ENCODE peak calls at places on chromosomes 12 and 14, in five cellular contexts. One of them, this sample, is unnamed.

GRCh38 chr14:91108941-91109611 is 4.8 kb upstream of the DGLUCY start:
- DNase-seq in CD8-positive, alpha-beta T cell: peak; percentile 31
- DNase-seq in AG09309: no peak
- DNase-seq in fibroblast of lung: no peak
- DNase-seq in stomach: peak; percentile 46
- DNase-seq in this sample: peak; percentile 52

GRCh38 chr14:72607386-72608125 is 286.3 kb downstream of the DPF3 start:
- DNase-seq in CD8-positive, alpha-beta T cell: no peak
- DNase-seq in AG09309: no peak
- DNase-seq in fibroblast of lung: peak; percentile 14
- DNase-seq in stomach: no peak
- DNase-seq in this sample: no peak

GRCh38 chr12:114238808-114239207 is 167.1 kb downstream of the TBX5 start:
- DNase-seq in CD8-positive, alpha-beta T cell: no peak
- DNase-seq in AG09309: peak; percentile 28
- DNase-seq in fibroblast of lung: peak; percentile 10
- DNase-seq in stomach: no peak
- DNase-seq in this sample: no peak

GRCh38 chr12:6263931-6264330 is 46.6 kb upstream of the PLEKHG6 start:
- DNase-seq in CD8-positive, alpha-beta T cell: no peak
- DNase-seq in AG09309: no peak
- DNase-seq in fibroblast of lung: no peak
- DNase-seq in stomach: no peak
- DNase-seq in this sample: no peak

GRCh38 chr14:21245813-21246212 is 23.4 kb downstream of the HNRNPC start:
- DNase-seq in CD8-positive, alpha-beta T cell: no peak
- DNase-seq in AG09309: no peak
- DNase-seq in fibroblast of lung: no peak
- DNase-seq in stomach: no peak
- DNase-seq in this sample: no peak

GRCh38 chr12:57093412-57094193 is 4.7 kb downstream of the NAB2 start:
- DNase-seq in CD8-positive, alpha-beta T cell: peak; percentile 64
- DNase-seq in AG09309: peak; percentile 62
- DNase-seq in fibroblast of lung: peak; percentile 85
- DNase-seq in stomach: peak; percentile 55
- DNase-seq in this sample: no peak

GRCh38 chr14:99756796-99757195 is 36.4 kb upstream of the EML1 start:
- DNase-seq in CD8-positive, alpha-beta T cell: no peak
- DNase-seq in AG09309: no peak
- DNase-seq in fibroblast of lung: no peak
- DNase-seq in stomach: no peak
- DNase-seq in this sample: no peak

GRCh38 chr12:20189767-20190166 is 178.6 kb upstream of the PDE3A start:
- DNase-seq in CD8-positive, alpha-beta T cell: no peak
- DNase-seq in AG09309: no peak
- DNase-seq in fibroblast of lung: no peak
- DNase-seq in stomach: no peak
- DNase-seq in this sample: no peak

GRCh38 chr12:108589840-108590229 is 8.0 kb downstream of the TMEM119 start:
- DNase-seq in CD8-positive, alpha-beta T cell: no peak
- DNase-seq in AG09309: no peak
- DNase-seq in fibroblast of lung: no peak
- DNase-seq in stomach: no peak
- DNase-seq in this sample: no peak

GRCh38 chr12:92928431-92928961 is 599 bp downstream of the EEA1 start:
- DNase-seq in CD8-positive, alpha-beta T cell: peak; percentile 48
- DNase-seq in AG09309: no peak
- DNase-seq in fibroblast of lung: peak; percentile 12
- DNase-seq in stomach: no peak
- DNase-seq in this sample: no peak

GRCh38 chr12:131457028-131457310 is 253.9 kb upstream of the SFSWAP start:
- DNase-seq in CD8-positive, alpha-beta T cell: no peak
- DNase-seq in AG09309: no peak
- DNase-seq in fibroblast of lung: no peak
- DNase-seq in stomach: peak; percentile 17
- DNase-seq in this sample: no peak

GRCh38 chr14:52918486-52918885 is 32.4 kb downstream of the FERMT2 start:
- DNase-seq in CD8-positive, alpha-beta T cell: peak; percentile 14
- DNase-seq in AG09309: no peak
- DNase-seq in fibroblast of lung: peak; percentile 49
- DNase-seq in stomach: no peak
- DNase-seq in this sample: no peak

GRCh38 chr14:71620401-71620800 is 311.8 kb upstream of the RGS6 start:
- DNase-seq in CD8-positive, alpha-beta T cell: no peak
- DNase-seq in AG09309: no peak
- DNase-seq in fibroblast of lung: no peak
- DNase-seq in stomach: no peak
- DNase-seq in this sample: no peak

GRCh38 chr14:21525995-21526671 is at the start of gene SALL2:
- DNase-seq in CD8-positive, alpha-beta T cell: peak; percentile 63
- DNase-seq in AG09309: no peak
- DNase-seq in fibroblast of lung: peak; percentile 61
- DNase-seq in stomach: peak; percentile 72
- DNase-seq in this sample: no peak

GRCh38 chr12:31466768-31467167 is 124.2 kb downstream of the DENND5B start:
- DNase-seq in CD8-positive, alpha-beta T cell: no peak
- DNase-seq in AG09309: no peak
- DNase-seq in fibroblast of lung: no peak
- DNase-seq in stomach: no peak
- DNase-seq in this sample: no peak

GRCh38 chr12:105986779-105987686 is 151.7 kb downstream of the NUAK1 start:
- DNase-seq in CD8-positive, alpha-beta T cell: no peak
- DNase-seq in AG09309: peak; percentile 97
- DNase-seq in fibroblast of lung: peak; percentile 53
- DNase-seq in stomach: no peak
- DNase-seq in this sample: no peak

GRCh38 chr14:75832621-75833297 is 149.0 kb downstream of the TGFB3 start:
- DNase-seq in CD8-positive, alpha-beta T cell: no peak
- DNase-seq in AG09309: peak; percentile 52
- DNase-seq in fibroblast of lung: peak; percentile 57
- DNase-seq in stomach: peak; percentile 58
- DNase-seq in this sample: no peak

GRCh38 chr12:50145439-50145838 is 21.7 kb downstream of the CERS5 start:
- DNase-seq in CD8-positive, alpha-beta T cell: no peak
- DNase-seq in AG09309: no peak
- DNase-seq in fibroblast of lung: no peak
- DNase-seq in stomach: no peak
- DNase-seq in this sample: no peak

DNA sequence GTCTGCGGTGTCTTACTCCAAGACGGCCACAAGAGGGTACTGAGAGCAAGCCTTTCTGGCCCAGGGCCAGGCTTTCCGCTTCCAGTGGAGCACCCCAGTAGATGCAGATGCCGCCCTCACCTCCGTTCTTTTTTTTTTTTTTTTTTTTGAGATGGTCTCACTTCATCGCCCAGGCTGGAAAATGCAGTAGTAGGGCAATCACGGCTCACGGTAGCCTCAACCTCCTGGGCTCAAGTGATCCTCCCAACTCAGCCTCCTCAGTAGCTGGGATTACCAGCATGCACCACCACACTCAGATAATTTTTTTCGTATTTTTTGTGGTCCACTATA is 5.6 kb upstream of the LBHD2 start:
- DNase-seq in CD8-positive, alpha-beta T cell: peak; percentile 73
- DNase-seq in AG09309: peak; percentile 37
- DNase-seq in fibroblast of lung: peak; percentile 79
- DNase-seq in stomach: peak; percentile 90
- DNase-seq in this sample: peak; percentile 47
- TF ChIP-seq CTCF in CD8-positive, alpha-beta T cell: peak; percentile 21
- TF ChIP-seq CTCF in AG09309: peak; percentile 82
- TF ChIP-seq CTCF in fibroblast of lung: peak; percentile 84
- TF ChIP-seq CTCF in stomach: peak; percentile 71
- TF ChIP-seq CTCF in this sample: peak; percentile 74

GRCh38 chr12:18753481-18754117 is 15.7 kb downstream of the CAPZA3 start:
- DNase-seq in CD8-positive, alpha-beta T cell: no peak
- DNase-seq in AG09309: no peak
- DNase-seq in fibroblast of lung: peak; percentile 44
- DNase-seq in stomach: no peak
- DNase-seq in this sample: no peak
- H3K4me3 ChIP-seq in CD8-positive, alpha-beta T cell: no peak overlapping the region
- H3K4me3 ChIP-seq in AG09309: no peak overlapping the region
- H3K4me3 ChIP-seq in fibroblast of lung: no peak overlapping the region
- H3K4me3 ChIP-seq in stomach: peak overlapping the region; percentile 9
- H3K4me3 ChIP-seq in this sample: no peak overlapping the region

GRCh38 chr12:121441555-121441954 is 41.6 kb downstream of the RNF34 start:
- DNase-seq in CD8-positive, alpha-beta T cell: no peak
- DNase-seq in AG09309: no peak
- DNase-seq in fibroblast of lung: no peak
- DNase-seq in stomach: peak; percentile 57
- DNase-seq in this sample: no peak
- TF ChIP-seq CTCF in CD8-positive, alpha-beta T cell: no peak
- TF ChIP-seq CTCF in AG09309: peak; percentile 11
- TF ChIP-seq CTCF in fibroblast of lung: no peak
- TF ChIP-seq CTCF in stomach: no peak
- TF ChIP-seq CTCF in this sample: peak; percentile 32

DNA sequence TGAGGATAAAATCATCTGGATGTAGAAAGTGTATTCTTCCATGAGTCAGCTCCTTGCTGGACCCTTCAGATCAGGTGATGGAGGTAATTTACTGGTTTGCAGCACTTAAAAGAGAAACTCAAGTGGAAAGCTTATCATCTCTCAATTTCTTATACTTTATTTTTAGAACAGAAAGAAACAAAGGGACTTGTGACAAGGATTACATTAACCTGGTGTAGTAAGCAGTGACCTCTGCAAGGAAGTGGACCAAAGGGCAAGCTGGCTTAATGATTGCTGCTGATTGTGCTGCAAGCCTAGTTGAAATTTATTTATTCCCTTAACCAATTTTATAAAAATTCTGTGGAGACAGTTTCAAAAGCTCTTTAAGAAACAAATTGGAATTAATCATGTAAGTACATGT is 405.0 kb downstream of the TRHDE start:
- DNase-seq in CD8-positive, alpha-beta T cell: no peak
- DNase-seq in AG09309: no peak
- DNase-seq in fibroblast of lung: no peak
- DNase-seq in stomach: no peak
- DNase-seq in this sample: no peak
- H3K4me3 ChIP-seq in CD8-positive, alpha-beta T cell: no peak overlapping the region
- H3K4me3 ChIP-seq in AG09309: no peak overlapping the region
- H3K4me3 ChIP-seq in fibroblast of lung: no peak overlapping the region
- H3K4me3 ChIP-seq in stomach: no peak overlapping the region
- H3K4me3 ChIP-seq in this sample: no peak overlapping the region

GRCh38 chr14:63205850-63206249 is 1.6 kb downstream of the RHOJ start:
- DNase-seq in CD8-positive, alpha-beta T cell: no peak
- DNase-seq in AG09309: no peak
- DNase-seq in fibroblast of lung: peak; percentile 35
- DNase-seq in stomach: no peak
- DNase-seq in this sample: no peak

GRCh38 chr14:63204407-63205280 is at the start of gene RHOJ:
- DNase-seq in CD8-positive, alpha-beta T cell: no peak
- DNase-seq in AG09309: no peak
- DNase-seq in fibroblast of lung: peak; percentile 47
- DNase-seq in stomach: no peak
- DNase-seq in this sample: no peak

GRCh38 chr14:63205281-63205575 is 985 bp downstream of the RHOJ start:
- DNase-seq in CD8-positive, alpha-beta T cell: no peak
- DNase-seq in AG09309: no peak
- DNase-seq in fibroblast of lung: peak; percentile 47
- DNase-seq in stomach: no peak
- DNase-seq in this sample: no peak

GRCh38 chr14:63203015-63203414 is 1.2 kb upstream of the RHOJ start:
- DNase-seq in CD8-positive, alpha-beta T cell: no peak
- DNase-seq in AG09309: no peak
- DNase-seq in fibroblast of lung: no peak
- DNase-seq in stomach: no peak
- DNase-seq in this sample: no peak

DNA sequence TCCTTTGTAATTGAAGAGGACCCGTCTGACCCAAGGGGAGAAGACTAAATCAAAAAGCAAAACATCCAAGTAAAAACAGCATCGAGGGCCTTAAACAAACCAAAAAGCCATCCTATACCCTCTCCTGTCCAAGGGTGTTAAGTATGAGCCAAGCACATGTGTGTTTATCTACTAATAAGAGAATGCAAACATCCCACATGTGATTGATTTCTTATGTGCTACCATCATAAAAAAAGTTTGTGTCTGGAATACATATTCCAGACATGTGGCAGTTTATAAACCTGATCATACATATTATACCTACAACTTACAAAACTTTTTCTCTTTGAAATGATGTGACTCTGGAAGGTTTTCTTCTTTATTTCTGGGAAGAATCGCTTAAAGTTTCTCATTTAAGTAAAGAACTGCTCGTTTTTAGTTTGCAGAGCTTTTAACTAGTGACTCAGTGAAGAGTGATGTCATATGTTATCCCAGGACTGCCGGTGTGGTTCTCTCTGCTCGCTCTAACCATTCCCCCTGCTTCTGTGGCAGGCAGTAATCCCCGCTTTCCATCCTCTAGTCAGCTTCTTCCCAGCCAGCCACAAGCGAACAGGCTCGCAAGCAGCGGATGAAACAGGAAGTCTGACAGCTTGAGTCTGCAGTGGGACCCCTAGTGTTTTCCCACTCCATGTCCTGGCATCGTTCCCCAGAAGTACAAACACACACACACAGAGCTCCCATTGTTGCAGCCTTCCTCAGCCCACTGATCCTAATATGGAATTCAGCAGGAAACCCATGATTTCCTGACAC is 431 bp upstream of the RHOJ start:
- DNase-seq in CD8-positive, alpha-beta T cell: no peak
- DNase-seq in AG09309: peak; percentile 71
- DNase-seq in fibroblast of lung: peak; percentile 99
- DNase-seq in stomach: peak; percentile 47
- DNase-seq in this sample: no peak
- TF ChIP-seq CTCF in CD8-positive, alpha-beta T cell: no peak
- TF ChIP-seq CTCF in AG09309: peak; percentile 34
- TF ChIP-seq CTCF in fibroblast of lung: peak; percentile 35
- TF ChIP-seq CTCF in stomach: no peak
- TF ChIP-seq CTCF in this sample: no peak

GRCh38 chr14:22978873-22979671 is 3.3 kb downstream of the AJUBA start:
- DNase-seq in CD8-positive, alpha-beta T cell: no peak
- DNase-seq in AG09309: no peak
- DNase-seq in fibroblast of lung: no peak
- DNase-seq in stomach: no peak
- DNase-seq in this sample: no peak
- H3K4me3 ChIP-seq in CD8-positive, alpha-beta T cell: no peak overlapping the region
- H3K4me3 ChIP-seq in AG09309: peak overlapping the region; percentile 80
- H3K4me3 ChIP-seq in fibroblast of lung: peak overlapping the region; percentile 47
- H3K4me3 ChIP-seq in stomach: no peak overlapping the region
- H3K4me3 ChIP-seq in this sample: no peak overlapping the region

GRCh38 chr14:78029471-78030372 is 140.5 kb upstream of the NRXN3 start:
- DNase-seq in CD8-positive, alpha-beta T cell: no peak
- DNase-seq in AG09309: no peak
- DNase-seq in fibroblast of lung: no peak
- DNase-seq in stomach: no peak
- DNase-seq in this sample: no peak
- TF ChIP-seq CTCF in CD8-positive, alpha-beta T cell: no peak
- TF ChIP-seq CTCF in AG09309: peak; percentile 23
- TF ChIP-seq CTCF in fibroblast of lung: peak; percentile 14
- TF ChIP-seq CTCF in stomach: no peak
- TF ChIP-seq CTCF in this sample: peak; percentile 17

GRCh38 chr12:25828188-25828587 is 130.3 kb upstream of the RASSF8 start:
- DNase-seq in CD8-positive, alpha-beta T cell: no peak
- DNase-seq in AG09309: no peak
- DNase-seq in fibroblast of lung: no peak
- DNase-seq in stomach: no peak
- DNase-seq in this sample: no peak
- H3K4me3 ChIP-seq in CD8-positive, alpha-beta T cell: no peak overlapping the region
- H3K4me3 ChIP-seq in AG09309: no peak overlapping the region
- H3K4me3 ChIP-seq in fibroblast of lung: no peak overlapping the region
- H3K4me3 ChIP-seq in stomach: no peak overlapping the region
- H3K4me3 ChIP-seq in this sample: no peak overlapping the region

This sample was measured in LNCaP clone FGC.